ENCODE peak calls at places on chromosomes 16 and 17, in nine cellular contexts. C, N, H, U, K, X, Z, E and L are unnamed samples.

GRCh38 chr17:71501716-71502115 is 619.1 kb upstream of the SOX9 start:
- DNase-seq in C (no peak), N (no peak), H (no peak), U (no peak), K (no peak), X (no peak), Z (no peak), E (no peak), L (no peak)

GRCh38 chr17:30558313-30559195 is 81.3 kb downstream of the GOSR1 start:
- DNase-seq in C (peak), N (no peak), H (no peak), U (no peak), K (no peak), X (no peak), Z (no peak), E (no peak), L (no peak)

GRCh38 chr17:11144358-11145233 is 96.4 kb upstream of the SHISA6 start:
- DNase-seq in C (peak), N (peak), H (no peak), U (peak), K (no peak), X (no peak), Z (no peak), E (peak), L (no peak)

GRCh38 chr17:42133461-42134041 is 10.9 kb downstream of the HSPB9 start:
- DNase-seq in C (no peak), N (no peak), H (peak), U (no peak), K (no peak), X (no peak), Z (no peak), E (peak), L (no peak)

GRCh38 chr17:27241346-27241946 is 52.5 kb upstream of the WSB1 start:
- DNase-seq in C (peak), N (peak), H (no peak), U (no peak), K (no peak), X (no peak), Z (no peak), E (no peak), L (no peak)

GRCh38 chr16:89536371-89536770 is 24.1 kb upstream of the RPL13 start:
- DNase-seq in C (no peak), N (no peak), H (no peak), U (no peak), K (no peak), X (no peak), Z (no peak), E (no peak), L (no peak)

GRCh38 chr17:17606416-17607000 is 15.0 kb upstream of the PEMT start:
- DNase-seq in C (no peak), N (no peak), H (no peak), U (no peak), K (no peak), X (no peak), Z (no peak), E (no peak), L (peak)

GRCh38 chr17:29777663-29778062 is 152.4 kb downstream of the SSH2 start:
- DNase-seq in C (no peak), N (no peak), H (no peak), U (no peak), K (no peak), X (no peak), Z (no peak), E (no peak), L (no peak)

GRCh38 chr16:89106533-89107208 is 13.0 kb downstream of the ACSF3 start:
- DNase-seq in C (no peak), N (no peak), H (peak), U (no peak), K (no peak), X (no peak), Z (no peak), E (no peak), L (no peak)